ENCODE peak calls at places on chromosomes 6 and 20, in nine cellular contexts. Z is Kasumi-1; B is GM13976; I is NAMALWA; A is esophagus squamous epithelium; V is hypothalamus; W is AG04449; Y is NCI-H2171 treated with DMSO at 0.1 percent for 48 hours; K is stimulated activated naive CD8-positive, alpha-beta T cell treated with anti-CD3 and anti-CD28 coated beads, Interleukin-15, Interleukin-2, amounts not matched to agents 100 U/mL and 50 U/mL, for 24 hours. C is an unnamed sample.
A peak's percentile ranks its signal among the peaks of the same experiment; 100 is the strongest.

GRCh38 chr6:138044972-138045371 is 62.2 kb downstream of the PERP start:
- DNase-seq in K (no peak), V (no peak), A (no peak), Z (no peak), W (no peak), I (no peak), Y (no peak), B (no peak), C (no peak)

GRCh38 chr6:155079985-155080452 is 84.9 kb downstream of the TIAM2 start:
- DNase-seq in A (no peak), K (peak; percentile 23), W (no peak), I (no peak), Z (no peak), Y (no peak), V (no peak), B (no peak), C (no peak)

GRCh38 chr20:36028106-36028826 is 59.9 kb downstream of the CNBD2 start:
- DNase-seq in K (no peak), Z (no peak), B (no peak), W (no peak), A (no peak), I (no peak), V (no peak), Y (no peak), C (no peak)

GRCh38 chr20:16241911-16242310 is 331.3 kb downstream of the KIF16B start:
- DNase-seq in K (no peak), Z (peak; percentile 65), V (no peak), W (no peak), B (no peak), A (no peak), Y (no peak), I (no peak), C (no peak)

GRCh38 chr6:161618816-161619454 is 345.1 kb upstream of the AGPAT4 start:
- DNase-seq in A (no peak), K (no peak), B (no peak), Y (peak; percentile 39), I (peak; percentile 17), V (peak; percentile 73), W (peak; percentile 4), Z (peak; percentile 20), C (peak; percentile 59)

GRCh38 chr6:33080127-33081089 is 4.6 kb downstream of the HLA-DPB1 start:
- DNase-seq in I (no peak), V (peak; percentile 48), W (no peak), Y (no peak), Z (no peak), A (no peak), K (peak; percentile 18), B (no peak), C (peak; percentile 43)

GRCh38 chr6:11921017-11921438 is 91.1 kb upstream of the HIVEP1 start:
- DNase-seq in I (no peak), B (no peak), K (no peak), A (no peak), Y (no peak), W (peak; percentile 86), Z (no peak), V (no peak), C (peak; percentile 93)

GRCh38 chr20:7893019-7893730 is 47.1 kb downstream of the HAO1 start:
- DNase-seq in W (no peak), K (no peak), B (no peak), I (no peak), V (no peak), A (no peak), Z (no peak), Y (no peak), C (no peak)

GRCh38 chr20:64077094-64077493 is 2.2 kb downstream of the RGS19 start:
- DNase-seq in Z (peak; percentile 83), V (peak; percentile 29), I (peak; percentile 78), Y (no peak), A (no peak), B (peak; percentile 75), W (no peak), K (peak; percentile 62), C (no peak)